ENCODE peak calls at places on chromosomes 3 and 15, in seven cellular contexts. W is neural crest cell, P is NCI-H1694 treated with DMSO at 0.1 percent for 48 hours, Q is SK-N-DZ, G is A549, F is cardiac fibroblast, J is progenitor cell of endocrine pancreas. R is an unnamed sample.

GRCh38 chr3:188664795-188665194 is 507.0 kb upstream of the TPRG1 start:
- DNase-seq in W (no peak), P (no peak), Q (peak), G (no peak), F (no peak), J (no peak), R (no peak)

GRCh38 chr15:100383302-100384107 is 41.7 kb upstream of the ADAMTS17 start:
- DNase-seq in W (no peak), P (no peak), Q (peak), G (peak), F (peak), J (no peak), R (no peak)

GRCh38 chr3:60737633-60738399 is 513.4 kb downstream of the FHIT start:
- DNase-seq in W (no peak), P (no peak), Q (no peak), G (no peak), F (no peak), J (no peak), R (no peak)

GRCh38 chr3:32132706-32133105 is 26.3 kb downstream of the GPD1L start:
- DNase-seq in W (no peak), P (no peak), Q (peak), G (no peak), F (no peak), J (no peak), R (no peak)

GRCh38 chr15:68676926-68677325 is 98.1 kb downstream of the CORO2B start:
- DNase-seq in W (no peak), P (no peak), Q (no peak), G (no peak), F (no peak), J (no peak), R (no peak)

GRCh38 chr3:15291589-15292541 is 40.5 kb downstream of the SH3BP5 start:
- DNase-seq in W (no peak), P (no peak), Q (no peak), G (no peak), F (peak), J (no peak), R (no peak)

GRCh38 chr3:137762674-137763593 is 1.2 kb upstream of the SOX14 start:
- DNase-seq in W (no peak), P (no peak), Q (no peak), G (no peak), F (no peak), J (no peak), R (no peak)

GRCh38 chr15:39874890-39875549 is 45.0 kb downstream of the GPR176 start:
- DNase-seq in W (peak), P (no peak), Q (peak), G (peak), F (peak), J (no peak), R (no peak)

GRCh38 chr15:101051291-101052030 is 132.3 kb downstream of the LRRK1 start:
- DNase-seq in W (peak), P (no peak), Q (no peak), G (no peak), F (no peak), J (no peak), R (no peak)

GRCh38 chr15:82014989-82015388 is 30.8 kb downstream of the MEX3B start:
- DNase-seq in W (no peak), P (no peak), Q (no peak), G (no peak), F (no peak), J (no peak), R (no peak)

GRCh38 chr3:145383416-145383815 is 777.6 kb downstream of the PLOD2 start:
- DNase-seq in W (no peak), P (no peak), Q (no peak), G (no peak), F (no peak), J (no peak), R (no peak)

GRCh38 chr3:63979093-63979492 is 44.2 kb downstream of the PSMD6 start:
- DNase-seq in W (no peak), P (no peak), Q (no peak), G (no peak), F (peak), J (no peak), R (no peak)

GRCh38 chr3:126512026-126512425 is 5.5 kb downstream of the UROC1 start:
- DNase-seq in W (no peak), P (no peak), Q (no peak), G (no peak), F (no peak), J (no peak), R (no peak)

GRCh38 chr3:186888569-186888968 is 41.8 kb upstream of the ST6GAL1 start:
- DNase-seq in W (no peak), P (no peak), Q (peak), G (no peak), F (no peak), J (no peak), R (no peak)

R was measured in AG04449.